ENCODE peak calls at places on chromosomes 2 and 18, in six cellular contexts. One of them, this sample, is unnamed. For H3K4me1, the result is how much of the 10 kb centered on the place peaks cover.

GRCh38 chr2:98359986-98360385 is 13.7 kb downstream of the CNGA3 start:
- DNase-seq in fibroblast of lung: no peak
- DNase-seq in neural progenitor cell: no peak
- DNase-seq in SJSA1: no peak
- DNase-seq in neuronal stem cell: no peak
- DNase-seq in endothelial cell of umbilical vein: no peak
- DNase-seq in this sample: no peak

GRCh38 chr18:37403788-37404187 is 161.8 kb downstream of the CELF4 start:
- DNase-seq in fibroblast of lung: no peak
- DNase-seq in neural progenitor cell: no peak
- DNase-seq in SJSA1: no peak
- DNase-seq in neuronal stem cell: no peak
- DNase-seq in endothelial cell of umbilical vein: no peak
- DNase-seq in this sample: no peak

GRCh38 chr2:176419591-176420071 is 150.4 kb downstream of the MTX2 start:
- DNase-seq in fibroblast of lung: peak
- DNase-seq in neural progenitor cell: no peak
- DNase-seq in SJSA1: peak
- DNase-seq in neuronal stem cell: no peak
- DNase-seq in endothelial cell of umbilical vein: peak
- DNase-seq in this sample: no peak

GRCh38 chr2:66435549-66435875 is 587 bp downstream of the MEIS1 start:
- DNase-seq in fibroblast of lung: no peak
- DNase-seq in neural progenitor cell: peak
- DNase-seq in SJSA1: no peak
- DNase-seq in neuronal stem cell: no peak
- DNase-seq in endothelial cell of umbilical vein: peak
- DNase-seq in this sample: no peak

GRCh38 chr18:22094375-22094767 is 75.0 kb upstream of the GATA6 start:
- DNase-seq in fibroblast of lung: no peak
- DNase-seq in neural progenitor cell: no peak
- DNase-seq in SJSA1: no peak
- DNase-seq in neuronal stem cell: no peak
- DNase-seq in endothelial cell of umbilical vein: no peak
- DNase-seq in this sample: peak

GRCh38 chr2:46814160-46814559 is 101.4 kb downstream of the MCFD2 start:
- DNase-seq in fibroblast of lung: peak
- DNase-seq in neural progenitor cell: no peak
- DNase-seq in SJSA1: no peak
- DNase-seq in neuronal stem cell: no peak
- DNase-seq in endothelial cell of umbilical vein: peak
- DNase-seq in this sample: no peak

GRCh38 chr2:33392366-33392765 is 84.1 kb upstream of the RASGRP3 start:
- DNase-seq in fibroblast of lung: no peak
- DNase-seq in neural progenitor cell: no peak
- DNase-seq in SJSA1: no peak
- DNase-seq in neuronal stem cell: no peak
- DNase-seq in endothelial cell of umbilical vein: no peak
- DNase-seq in this sample: no peak

GRCh38 chr2:222572761-222573174 is 83.1 kb downstream of the FARSB start:
- DNase-seq in fibroblast of lung: peak
- DNase-seq in neural progenitor cell: no peak
- DNase-seq in SJSA1: peak
- DNase-seq in neuronal stem cell: no peak
- DNase-seq in endothelial cell of umbilical vein: peak
- DNase-seq in this sample: peak

GRCh38 chr2:197237720-197238370 is 72.7 kb downstream of the ANKRD44 start:
- DNase-seq in fibroblast of lung: no peak
- DNase-seq in neural progenitor cell: no peak
- DNase-seq in SJSA1: no peak
- DNase-seq in neuronal stem cell: no peak
- DNase-seq in endothelial cell of umbilical vein: no peak
- DNase-seq in this sample: no peak

GRCh38 chr2:121205321-121205942 is 79.6 kb downstream of the TFCP2L1 start:
- DNase-seq in fibroblast of lung: peak
- DNase-seq in neural progenitor cell: no peak
- DNase-seq in SJSA1: peak
- DNase-seq in neuronal stem cell: no peak
- DNase-seq in endothelial cell of umbilical vein: no peak
- DNase-seq in this sample: peak

GRCh38 chr18:2104620-2105462 is 466.5 kb downstream of the METTL4 start:
- DNase-seq in fibroblast of lung: peak
- DNase-seq in neural progenitor cell: peak
- DNase-seq in SJSA1: peak
- DNase-seq in neuronal stem cell: peak
- DNase-seq in endothelial cell of umbilical vein: peak
- DNase-seq in this sample: peak

GRCh38 chr2:70084973-70085710 is 2.1 kb upstream of the PCBP1 start:
- DNase-seq in fibroblast of lung: no peak
- DNase-seq in neural progenitor cell: no peak
- DNase-seq in SJSA1: no peak
- DNase-seq in neuronal stem cell: no peak
- DNase-seq in endothelial cell of umbilical vein: no peak
- DNase-seq in this sample: no peak

GRCh38 chr18:79523738-79524180 is 128.0 kb downstream of the NFATC1 start:
- DNase-seq in fibroblast of lung: no peak
- DNase-seq in neural progenitor cell: no peak
- DNase-seq in SJSA1: no peak
- DNase-seq in neuronal stem cell: no peak
- DNase-seq in endothelial cell of umbilical vein: no peak
- DNase-seq in this sample: no peak

GRCh38 chr2:241645915-241646250 is 8.4 kb downstream of the ATG4B start:
- DNase-seq in fibroblast of lung: no peak
- DNase-seq in neural progenitor cell: no peak
- DNase-seq in SJSA1: no peak
- DNase-seq in neuronal stem cell: no peak
- DNase-seq in endothelial cell of umbilical vein: no peak
- DNase-seq in this sample: no peak
- H3K4me1 ChIP-seq in fibroblast of lung: under half
- H3K4me1 ChIP-seq in neural progenitor cell: under half
- H3K4me1 ChIP-seq in SJSA1: under half
- H3K4me1 ChIP-seq in neuronal stem cell: under half
- H3K4me1 ChIP-seq in endothelial cell of umbilical vein: under half
- H3K4me1 ChIP-seq in this sample: under half

DNA sequence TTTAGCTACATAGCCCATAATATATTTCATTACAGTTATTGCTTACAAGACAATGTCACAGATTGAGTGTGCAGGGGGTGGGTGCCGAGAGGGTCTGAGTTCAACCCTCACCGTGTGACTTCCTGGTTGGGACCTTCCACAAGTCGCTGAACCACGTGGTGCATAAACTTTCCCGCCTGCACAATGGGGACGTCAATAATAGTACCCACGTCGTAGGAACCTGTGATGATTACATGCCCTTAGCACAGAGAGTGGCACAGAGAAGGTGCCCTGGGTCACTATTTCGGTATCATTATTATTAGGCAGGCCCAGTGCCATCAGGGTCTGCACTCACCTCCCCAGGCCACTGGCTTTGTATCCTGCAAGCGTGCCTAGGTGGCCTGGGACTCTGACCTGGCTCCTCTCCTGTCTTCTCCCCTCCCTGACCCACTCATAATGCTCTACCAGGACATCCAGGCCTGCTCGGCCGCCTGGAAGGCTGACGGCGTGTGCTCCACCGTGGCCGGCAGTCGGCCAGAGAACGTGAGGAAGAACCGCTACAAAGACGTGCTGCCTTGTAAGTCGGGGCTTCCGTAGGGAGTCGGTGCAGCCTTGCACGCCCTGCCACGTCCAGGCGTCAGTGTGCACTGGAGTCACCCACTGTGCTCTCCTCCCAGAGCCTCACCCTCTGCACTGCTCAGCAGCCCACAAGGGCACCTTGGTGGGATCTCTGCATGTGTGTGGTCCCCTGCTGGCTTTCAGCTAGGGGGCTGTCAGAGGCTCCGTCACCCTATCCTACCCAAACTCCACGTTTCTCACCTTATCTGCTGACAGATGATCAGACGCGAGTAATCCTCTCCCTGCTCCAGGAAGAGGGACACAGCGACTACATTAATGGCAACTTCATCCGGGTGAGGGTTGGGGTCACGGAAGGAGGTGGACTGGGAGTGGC is 2.8 kb downstream of the PTPN18 start:
- DNase-seq in fibroblast of lung: no peak
- DNase-seq in neural progenitor cell: no peak
- DNase-seq in SJSA1: no peak
- DNase-seq in neuronal stem cell: no peak
- DNase-seq in endothelial cell of umbilical vein: no peak
- DNase-seq in this sample: no peak
- H3K4me3 ChIP-seq in fibroblast of lung: no peak
- H3K4me3 ChIP-seq in neural progenitor cell: no peak
- H3K4me3 ChIP-seq in SJSA1: no peak
- H3K4me3 ChIP-seq in neuronal stem cell: no peak
- H3K4me3 ChIP-seq in endothelial cell of umbilical vein: no peak
- H3K4me3 ChIP-seq in this sample: no peak

DNA sequence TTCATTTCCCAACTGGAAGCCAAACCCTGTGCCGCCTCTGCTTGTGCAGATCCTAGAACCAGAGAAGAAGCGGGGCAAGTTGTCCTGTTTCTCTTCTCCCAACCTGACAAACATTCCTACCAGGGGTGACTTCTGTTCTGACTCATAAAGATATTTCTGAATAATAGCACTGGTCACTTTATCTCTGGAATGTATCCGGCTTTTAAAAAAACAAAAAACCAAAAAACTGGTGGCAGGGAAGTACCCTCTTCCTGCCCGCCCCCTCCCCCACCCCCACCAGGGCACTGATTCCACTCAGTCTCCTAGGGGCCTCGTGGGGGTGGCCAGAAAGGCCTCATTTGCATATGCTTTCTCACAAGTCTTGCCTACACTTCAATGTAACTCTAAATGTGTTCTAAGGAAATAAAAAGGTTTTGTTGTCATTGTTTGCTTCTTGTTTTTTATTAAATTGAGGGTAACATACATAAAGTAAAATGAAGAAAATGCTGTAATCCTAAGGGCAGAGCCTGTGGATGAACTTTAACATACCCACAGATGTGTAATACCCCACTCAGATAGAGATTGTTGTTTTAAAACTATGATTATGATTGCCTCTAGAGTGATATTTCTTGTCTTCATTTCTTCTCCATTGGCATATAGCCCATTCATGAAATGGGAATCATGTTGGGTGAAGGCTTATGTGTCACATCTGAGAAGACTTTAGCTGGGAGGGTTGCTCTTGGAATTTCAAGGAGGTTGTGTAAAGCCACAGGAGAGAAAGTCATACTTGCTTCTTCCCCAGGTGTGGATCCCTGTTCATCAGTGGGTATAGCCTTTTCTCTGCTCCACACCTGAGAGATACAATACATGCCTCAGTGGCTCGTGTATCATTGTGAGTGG is 5.3 kb upstream of the FOSL2 start:
- DNase-seq in fibroblast of lung: peak
- DNase-seq in neural progenitor cell: no peak
- DNase-seq in SJSA1: peak
- DNase-seq in neuronal stem cell: no peak
- DNase-seq in endothelial cell of umbilical vein: peak
- DNase-seq in this sample: no peak
- H3K27ac ChIP-seq in fibroblast of lung: no peak
- H3K27ac ChIP-seq in neural progenitor cell: no peak
- H3K27ac ChIP-seq in SJSA1: peak
- H3K27ac ChIP-seq in neuronal stem cell: no peak
- H3K27ac ChIP-seq in endothelial cell of umbilical vein: peak
- H3K27ac ChIP-seq in this sample: no peak

GRCh38 chr2:168522446-168522845 is 66.4 kb downstream of the CERS6 start:
- DNase-seq in fibroblast of lung: no peak
- DNase-seq in neural progenitor cell: no peak
- DNase-seq in SJSA1: no peak
- DNase-seq in neuronal stem cell: no peak
- DNase-seq in endothelial cell of umbilical vein: no peak
- DNase-seq in this sample: no peak

GRCh38 chr2:168518555-168519066 is 62.5 kb downstream of the CERS6 start:
- DNase-seq in fibroblast of lung: peak
- DNase-seq in neural progenitor cell: peak
- DNase-seq in SJSA1: peak
- DNase-seq in neuronal stem cell: peak
- DNase-seq in endothelial cell of umbilical vein: no peak
- DNase-seq in this sample: peak

GRCh38 chr2:168524005-168524404 is 67.9 kb downstream of the CERS6 start:
- DNase-seq in fibroblast of lung: no peak
- DNase-seq in neural progenitor cell: no peak
- DNase-seq in SJSA1: no peak
- DNase-seq in neuronal stem cell: no peak
- DNase-seq in endothelial cell of umbilical vein: no peak
- DNase-seq in this sample: no peak

GRCh38 chr2:168519534-168520308 is 63.6 kb downstream of the CERS6 start:
- DNase-seq in fibroblast of lung: peak
- DNase-seq in neural progenitor cell: no peak
- DNase-seq in SJSA1: peak
- DNase-seq in neuronal stem cell: no peak
- DNase-seq in endothelial cell of umbilical vein: peak
- DNase-seq in this sample: no peak

GRCh38 chr2:168521342-168521741 is 65.3 kb downstream of the CERS6 start:
- DNase-seq in fibroblast of lung: peak
- DNase-seq in neural progenitor cell: no peak
- DNase-seq in SJSA1: no peak
- DNase-seq in neuronal stem cell: no peak
- DNase-seq in endothelial cell of umbilical vein: no peak
- DNase-seq in this sample: peak
- H3K4me1 ChIP-seq in fibroblast of lung: under half
- H3K4me1 ChIP-seq in neural progenitor cell: half or more
- H3K4me1 ChIP-seq in SJSA1: under half
- H3K4me1 ChIP-seq in neuronal stem cell: under half
- H3K4me1 ChIP-seq in endothelial cell of umbilical vein: under half
- H3K4me1 ChIP-seq in this sample: under half

This sample was measured in A673.